ENCODE peak calls at places on chromosomes 16 and 17, in nine cellular contexts. D is ovary, W is A549, U is endothelial cell of umbilical vein, V is body of pancreas, A is testis, J is IMR-90, Y is breast epithelium, B is lower leg skin. K is an unnamed sample.

GRCh38 chr16:11322823-11323222 is 22.4 kb upstream of the RMI2 start:
- DNase-seq in U (no peak), J (no peak), V (no peak), A (no peak), Y (no peak), W (no peak), D (no peak), B (no peak), K (no peak)

GRCh38 chr17:78541488-78542237 is 35.5 kb downstream of the DNAH17 start:
- DNase-seq in B (no peak), D (no peak), V (no peak), Y (no peak), W (peak; percentile 95), A (no peak), U (no peak), J (no peak), K (no peak)

GRCh38 chr16:24755201-24755874 is 25.9 kb downstream of the TNRC6A start:
- DNase-seq in U (no peak), W (no peak), V (no peak), B (no peak), A (no peak), Y (no peak), J (no peak), D (no peak), K (no peak)

GRCh38 chr17:69317625-69318024 is 9.3 kb downstream of the ABCA5 start:
- DNase-seq in D (no peak), U (no peak), W (no peak), Y (no peak), V (no peak), B (no peak), A (no peak), J (no peak), K (no peak)

GRCh38 chr17:83073389-83074063 is 5.9 kb upstream of the METRNL start:
- DNase-seq in D (no peak), B (no peak), U (no peak), W (no peak), J (no peak), V (no peak), Y (no peak), A (peak; percentile 80), K (peak; percentile 77)

GRCh38 chr17:77570565-77570898 is 388.0 kb upstream of the TNRC6C start:
- DNase-seq in Y (no peak), J (no peak), B (no peak), W (no peak), A (no peak), U (no peak), V (no peak), D (no peak), K (no peak)

GRCh38 chr16:73053379-73054130 is 5.6 kb upstream of the ZFHX3 start:
- DNase-seq in U (peak; percentile 86), A (no peak), J (peak; percentile 75), Y (no peak), V (no peak), W (peak; percentile 94), D (no peak), B (no peak), K (no peak)

GRCh38 chr17:63961355-63962207 is 11.1 kb downstream of the SCN4A start:
- DNase-seq in J (peak; percentile 53), Y (no peak), D (peak; percentile 70), A (peak; percentile 84), B (peak; percentile 95), W (peak; percentile 90), V (peak; percentile 53), U (peak; percentile 70), K (peak; percentile 44)

GRCh38 chr17:68377771-68378201 is 79.5 kb downstream of the WIPI1 start:
- DNase-seq in A (peak; percentile 14), J (no peak), Y (no peak), B (no peak), W (no peak), D (no peak), V (no peak), U (no peak), K (no peak)

GRCh38 chr16:85729452-85729851 is 21.4 kb downstream of the C16orf74 start:
- DNase-seq in W (no peak), U (no peak), V (no peak), D (no peak), Y (no peak), B (no peak), A (no peak), J (peak; percentile 56), K (no peak)

GRCh38 chr17:34843682-34844081 is 117.6 kb downstream of the CCT6B start:
- DNase-seq in W (no peak), A (no peak), Y (no peak), V (no peak), D (no peak), J (no peak), U (no peak), B (no peak), K (no peak)

GRCh38 chr16:88540346-88540977 is 29.7 kb upstream of the ZC3H18 start:
- DNase-seq in B (no peak), U (no peak), J (no peak), Y (no peak), W (no peak), V (no peak), A (no peak), D (no peak), K (peak; percentile 58)

GRCh38 chr17:685006-685405 is 29.6 kb downstream of the VPS53 start:
- DNase-seq in W (no peak), D (no peak), J (no peak), V (no peak), Y (no peak), U (no peak), A (no peak), B (no peak), K (no peak)

GRCh38 chr16:68187505-68187904 is 48.4 kb downstream of the ESRP2 start:
- DNase-seq in W (no peak), J (no peak), U (no peak), A (no peak), Y (no peak), V (no peak), B (no peak), D (no peak), K (no peak)

GRCh38 chr17:50150354-50151040 is at the start of gene PPP1R9B:
- DNase-seq in J (no peak), A (no peak), B (no peak), D (no peak), V (no peak), Y (no peak), U (no peak), W (no peak), K (no peak)
- TF ChIP-seq POLR2A in J (no peak), A (no peak), B (no peak), D (peak; percentile 39), V (no peak), Y (no peak), U (no peak), W (no peak), K (no peak)

DNA sequence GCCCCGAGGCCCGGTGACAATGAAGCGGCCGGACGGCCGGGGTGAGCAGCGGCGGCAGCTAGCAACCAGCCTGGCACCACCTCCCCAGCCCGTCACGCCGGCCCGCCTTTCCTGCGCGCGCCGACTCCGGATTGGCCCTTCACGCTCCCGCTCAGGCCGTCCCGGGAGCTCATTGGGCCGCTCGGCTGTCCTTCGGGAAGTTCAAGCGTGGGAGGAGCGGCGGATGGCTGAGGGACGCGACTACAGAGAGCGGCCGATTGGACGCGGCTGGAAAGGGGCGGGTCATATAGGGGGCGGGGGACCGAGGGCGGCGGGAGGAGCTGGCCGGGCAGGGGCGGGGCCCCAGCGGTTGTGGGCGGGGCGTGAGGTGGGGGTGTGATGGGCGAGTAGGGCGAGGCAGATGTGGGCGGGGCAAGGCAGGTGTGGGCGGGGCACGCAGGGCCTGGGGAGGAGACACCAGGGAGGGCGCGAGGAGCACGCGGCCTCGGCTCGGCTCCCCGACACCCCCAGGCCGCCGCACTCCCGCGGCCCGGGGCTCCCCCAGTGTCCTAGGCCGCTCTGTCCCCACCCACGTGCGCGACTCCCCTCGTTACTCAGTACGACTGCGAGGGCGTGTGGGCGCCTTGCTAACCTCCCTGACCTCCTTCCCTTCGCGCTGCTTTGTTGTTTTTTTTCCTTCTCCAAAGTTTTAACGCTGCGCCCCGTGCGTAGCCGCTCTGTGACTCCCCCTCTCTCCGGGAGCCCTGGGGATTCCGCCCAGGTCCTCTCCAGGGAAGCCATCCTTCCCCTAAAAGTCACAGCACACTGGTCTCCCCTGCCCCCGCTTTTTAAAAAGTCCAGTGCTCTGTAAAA is at the start of gene CEP131:
- DNase-seq in A (peak; percentile 98), Y (peak; percentile 99), V (peak; percentile 99), B (peak; percentile 100), J (peak; percentile 97), W (peak; percentile 100), D (peak; percentile 99), U (peak; percentile 98), K (peak; percentile 99)
- TF ChIP-seq POLR2A in A (no peak), Y (no peak), V (no peak), B (no peak), J (no peak), W (peak; percentile 87), D (no peak), U (peak; percentile 62), K (no peak)

GRCh38 chr17:2059125-2059836 is 4.4 kb downstream of the HIC1 start:
- DNase-seq in J (no peak), U (no peak), A (no peak), D (no peak), V (no peak), Y (no peak), B (peak; percentile 86), W (no peak), K (no peak)

GRCh38 chr17:2057130-2057713 is 2.3 kb downstream of the HIC1 start:
- DNase-seq in D (peak; percentile 37), U (no peak), J (no peak), V (no peak), A (no peak), W (no peak), B (peak; percentile 82), Y (no peak), K (no peak)

GRCh38 chr17:2056221-2057129 is 1.6 kb downstream of the HIC1 start:
- DNase-seq in B (no peak), W (no peak), Y (no peak), A (no peak), V (no peak), D (peak; percentile 44), J (peak; percentile 64), U (peak; percentile 37), K (no peak)

GRCh38 chr17:2058521-2059124 is 3.7 kb downstream of the HIC1 start:
- DNase-seq in W (peak; percentile 80), B (peak; percentile 93), U (no peak), A (peak; percentile 73), V (peak; percentile 81), D (peak; percentile 77), J (peak; percentile 76), Y (no peak), K (peak; percentile 88)

GRCh38 chr17:2057714-2058520 is 3.0 kb downstream of the HIC1 start:
- DNase-seq in J (peak; percentile 49), A (no peak), W (no peak), Y (no peak), D (peak; percentile 62), B (no peak), V (no peak), U (no peak), K (no peak)
- TF ChIP-seq POLR2A in J (no peak), A (no peak), W (no peak), Y (no peak), D (peak; percentile 33), B (no peak), V (no peak), U (no peak), K (no peak)

DNA sequence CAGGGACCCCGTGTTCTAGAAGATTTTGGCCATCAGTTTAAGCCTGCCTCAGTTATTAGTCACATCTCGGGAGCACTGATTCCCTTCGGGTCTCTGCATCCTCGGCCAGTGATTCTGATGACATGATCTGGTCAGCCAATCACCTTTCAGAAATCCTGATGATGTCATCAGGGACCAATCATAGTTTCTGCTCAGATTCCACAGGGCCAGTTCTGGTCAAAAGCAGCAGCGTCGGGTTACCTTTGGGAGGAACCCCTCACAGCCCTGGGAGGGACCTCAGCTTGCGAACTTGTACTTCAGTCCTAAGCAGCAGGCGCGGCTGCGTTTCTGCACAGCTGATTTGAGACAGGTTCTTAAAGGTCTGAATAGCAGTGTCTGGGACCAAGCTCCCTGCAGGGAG is 13.9 kb downstream of the KDM8 start:
- DNase-seq in W (no peak), D (no peak), A (no peak), Y (no peak), J (peak; percentile 77), U (no peak), B (no peak), V (no peak), K (no peak)
- TF ChIP-seq POLR2A in W (no peak), D (no peak), A (no peak), Y (no peak), J (no peak), U (no peak), B (no peak), V (no peak), K (no peak)